ENCODE peak calls at places on chromosomes 2 and 18, in four cellular contexts. L is GM12878, U is K562, C is HepG2. G is an unnamed sample.

GRCh38 chr2:121816797-121817196 is 61.3 kb downstream of the TSN start:
- DNase-seq in L (no peak), U (no peak), C (no peak), G (no peak)

GRCh38 chr2:76569819-76570218 is 859.1 kb upstream of the GCFC2 start:
- DNase-seq in L (no peak), U (no peak), C (no peak), G (no peak)

GRCh38 chr2:107591541-107591940 is 235.2 kb upstream of the RGPD4 start:
- DNase-seq in L (no peak), U (no peak), C (no peak), G (no peak)

GRCh38 chr18:12278765-12279682 is 24.9 kb downstream of the CIDEA start:
- DNase-seq in L (no peak), U (no peak), C (peak; percentile 74), G (no peak)

GRCh38 chr18:23994361-23994902 is 20.1 kb upstream of the TTC39C start:
- DNase-seq in L (no peak), U (no peak), C (peak; percentile 52), G (peak; percentile 48)

GRCh38 chr18:1564793-1565192 is 660.1 kb downstream of the ADCYAP1 start:
- DNase-seq in L (no peak), U (no peak), C (no peak), G (no peak)

GRCh38 chr18:70086085-70086484 is 119.4 kb downstream of the RTTN start:
- DNase-seq in L (no peak), U (no peak), C (no peak), G (no peak)

GRCh38 chr2:164595031-164595430 is 26.3 kb downstream of the GRB14 start:
- DNase-seq in L (no peak), U (no peak), C (no peak), G (no peak)

GRCh38 chr18:36534154-36534688 is 236.7 kb downstream of the FHOD3 start:
- DNase-seq in L (no peak), U (no peak), C (no peak), G (no peak)

GRCh38 chr2:129726271-129726670 is 253.2 kb upstream of the RAB6C start:
- DNase-seq in L (no peak), U (no peak), C (no peak), G (no peak)

GRCh38 chr2:36376319-36376765 is 20.8 kb downstream of the CRIM1 start:
- DNase-seq in L (no peak), U (no peak), C (peak; percentile 93), G (peak; percentile 57)

GRCh38 chr2:20304411-20304810 is 46.2 kb downstream of the PUM2 start:
- DNase-seq in L (no peak), U (no peak), C (no peak), G (no peak)

GRCh38 chr18:47286776-47287410 is 35.4 kb upstream of the SKOR2 start:
- DNase-seq in L (no peak), U (no peak), C (no peak), G (no peak)

GRCh38 chr18:47284691-47285370 is 33.4 kb upstream of the SKOR2 start:
- DNase-seq in L (peak; percentile 15), U (no peak), C (no peak), G (no peak)

GRCh38 chr18:47285456-47285855 is 34.0 kb upstream of the SKOR2 start:
- DNase-seq in L (no peak), U (no peak), C (no peak), G (no peak)

GRCh38 chr18:47280121-47280520 is 28.7 kb upstream of the SKOR2 start:
- DNase-seq in L (no peak), U (no peak), C (no peak), G (no peak)

GRCh38 chr18:47283476-47283875 is 32.0 kb upstream of the SKOR2 start:
- DNase-seq in L (no peak), U (peak; percentile 22), C (peak; percentile 39), G (peak; percentile 37)
- TF ChIP-seq TARDBP in L (no peak), U (no peak), C (no peak), G (no peak)

GRCh38 chr2:105912081-105912480 is 167.4 kb downstream of the NCK2 start:
- DNase-seq in L (no peak), U (no peak), C (no peak), G (no peak)
- TF ChIP-seq FOXK2 in L (no peak), U (no peak), C (no peak), G (no peak)

GRCh38 chr18:77393519-77393918 is 143.9 kb downstream of the GALR1 start:
- DNase-seq in L (no peak), U (no peak), C (no peak), G (no peak)
- TF ChIP-seq TARDBP in L (no peak), U (no peak), C (no peak), G (no peak)

GRCh38 chr2:234863043-234863934 is 88.5 kb upstream of the SH3BP4 start:
- DNase-seq in L (no peak), U (no peak), C (peak; percentile 88), G (no peak)
- TF ChIP-seq FOXK2 in L (no peak), U (no peak), C (no peak), G (no peak)

GRCh38 chr2:190910341-190911136 is 29.9 kb downstream of the GLS start:
- DNase-seq in L (no peak), U (no peak), C (no peak), G (no peak)
- TF ChIP-seq TARDBP in L (no peak), U (no peak), C (no peak), G (no peak)

DNA sequence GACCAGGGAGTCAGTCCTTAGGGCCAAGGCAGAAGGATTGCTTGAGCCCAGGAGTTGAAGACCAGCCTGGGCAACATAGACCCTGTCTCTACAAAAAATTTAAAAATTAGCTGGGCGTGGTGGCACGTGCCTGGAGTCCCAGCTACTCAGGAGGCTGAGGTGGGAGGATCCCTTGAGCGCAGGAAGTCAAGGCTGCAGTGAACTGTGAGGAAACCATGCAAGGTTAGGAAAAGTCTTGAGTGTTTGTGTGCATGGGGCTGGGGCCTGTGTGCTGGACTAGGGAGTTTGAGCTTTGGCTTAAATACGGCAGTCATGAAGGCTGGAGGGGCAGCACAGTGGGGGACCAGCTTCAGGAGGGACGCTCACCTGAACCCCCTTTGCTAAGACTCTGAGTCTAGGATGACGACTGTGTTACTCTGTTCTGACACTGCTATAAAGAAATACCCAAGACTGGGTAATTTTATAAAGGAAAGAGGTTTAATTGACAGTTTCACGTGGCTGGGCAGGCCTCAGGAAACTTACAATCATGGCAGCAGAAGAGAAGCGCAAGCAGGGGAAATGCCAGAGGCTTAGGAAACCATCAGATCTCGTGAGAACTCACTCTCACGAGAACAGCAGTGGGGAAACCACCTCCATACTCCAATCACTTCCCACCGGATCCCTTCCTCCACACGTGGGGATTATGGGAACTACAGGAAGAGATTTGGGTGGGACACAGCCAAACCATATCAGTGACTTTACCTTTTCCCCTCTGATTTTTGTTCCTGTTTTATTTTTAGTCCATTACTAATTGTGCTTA is 39.4 kb downstream of the GORASP2 start:
- DNase-seq in L (no peak), U (no peak), C (no peak), G (no peak)
- TF ChIP-seq FOXK2 in L (no peak), U (no peak), C (no peak), G (no peak)

DNA sequence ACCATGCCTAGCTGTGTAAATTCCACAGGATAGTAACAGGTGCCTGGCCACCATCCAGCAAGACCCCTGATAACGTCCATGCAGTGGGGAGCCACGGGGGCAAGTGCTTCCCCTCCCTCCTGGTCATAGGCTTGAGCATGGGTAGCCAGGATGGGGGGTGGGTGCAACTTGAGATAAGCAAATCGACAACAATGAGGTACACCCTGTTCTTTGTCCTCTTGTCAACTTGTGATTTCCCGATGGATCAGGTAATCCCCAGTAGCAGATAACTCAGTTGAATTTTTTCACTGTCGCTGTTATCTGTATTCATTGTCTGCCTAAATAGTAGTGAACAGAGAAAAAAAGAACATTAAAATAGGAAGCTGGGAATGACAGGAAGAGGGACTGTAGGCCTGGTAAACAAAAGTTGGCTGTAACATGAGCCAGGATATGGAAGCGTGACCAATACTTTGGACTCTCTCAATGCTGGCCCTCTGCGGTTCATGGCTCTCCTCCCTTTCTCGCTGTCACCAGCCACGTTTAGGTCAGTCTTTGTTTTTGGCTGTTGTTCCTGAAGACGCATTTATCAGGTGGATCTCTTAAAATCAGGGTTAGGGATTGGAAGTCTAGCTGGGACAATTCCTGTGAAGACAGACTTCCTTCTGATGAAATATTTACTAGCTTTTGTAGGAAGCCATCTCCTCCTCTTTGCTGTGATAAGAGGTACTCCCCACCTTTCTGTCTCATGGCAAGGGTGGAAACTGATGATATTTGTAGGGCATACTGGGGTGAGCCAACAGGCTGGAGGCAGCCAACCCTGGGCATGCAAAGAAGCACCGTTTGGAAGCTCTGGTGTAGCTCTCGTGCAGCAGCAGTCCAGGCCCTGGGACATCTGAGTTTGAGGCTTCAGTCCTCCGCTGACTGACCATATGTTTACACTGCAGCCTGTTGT is 42.4 kb downstream of the TCF7L1 start:
- DNase-seq in L (no peak), U (no peak), C (peak; percentile 66), G (no peak)
- TF ChIP-seq TARDBP in L (no peak), U (no peak), C (peak; percentile 44), G (no peak)

G was measured in HEK293T.